ENCODE peak calls at places on chromosome 21, in eight cellular contexts. S is kidney, M is neural progenitor cell, V is tibial artery, B is mammary epithelial cell, F is AG04450, J is colonic mucosa, A is A549. Q is an unnamed sample.

GRCh38 chr21:42193131-42193671 is 25.7 kb upstream of the ABCG1 start:
- DNase-seq in A (no peak), B (peak; percentile 88), F (no peak), M (no peak), J (peak; percentile 17), S (no peak), V (no peak), Q (no peak)

GRCh38 chr21:33101300-33102005 is 31.5 kb downstream of the OLIG1 start:
- DNase-seq in M (peak; percentile 49), J (no peak), S (no peak), V (no peak), F (no peak), A (no peak), B (no peak), Q (no peak)

GRCh38 chr21:20040768-20041167 is 957.4 kb upstream of the NCAM2 start:
- DNase-seq in V (no peak), M (no peak), S (no peak), A (no peak), B (no peak), F (no peak), J (no peak), Q (no peak)

GRCh38 chr21:24895885-24896734 is 711.2 kb downstream of the MRPL39 start:
- DNase-seq in V (no peak), B (no peak), A (no peak), S (no peak), M (peak; percentile 27), J (no peak), F (no peak), Q (peak; percentile 5)

GRCh38 chr21:41605178-41605933 is 97.4 kb upstream of the TMPRSS2 start:
- DNase-seq in V (peak; percentile 18), F (no peak), A (no peak), M (peak; percentile 37), J (no peak), S (no peak), B (no peak), Q (no peak)

GRCh38 chr21:42424848-42425602 is 21.3 kb downstream of the UBASH3A start:
- DNase-seq in F (no peak), V (no peak), B (no peak), A (no peak), S (peak; percentile 50), M (no peak), J (no peak), Q (peak; percentile 96)

GRCh38 chr21:39348040-39348354 is 891 bp downstream of the HMGN1 start:
- DNase-seq in V (no peak), F (no peak), A (no peak), M (no peak), B (no peak), S (no peak), J (no peak), Q (no peak)

GRCh38 chr21:45898028-45898350 is 83.6 kb upstream of the COL6A1 start:
- DNase-seq in B (no peak), M (no peak), V (no peak), A (no peak), F (no peak), J (no peak), S (peak; percentile 57), Q (no peak)

GRCh38 chr21:46114963-46115362 is 17.1 kb downstream of the COL6A2 start:
- DNase-seq in V (peak; percentile 18), S (peak; percentile 58), A (no peak), F (no peak), M (no peak), J (no peak), B (no peak), Q (no peak)

GRCh38 chr21:42830456-42831455 is 48.6 kb downstream of the WDR4 start:
- DNase-seq in B (no peak), F (no peak), V (no peak), A (no peak), J (peak; percentile 20), M (no peak), S (peak; percentile 72), Q (peak; percentile 43)

GRCh38 chr21:32494946-32495703 is 82.6 kb downstream of the EVA1C start:
- DNase-seq in F (no peak), A (peak; percentile 36), S (peak; percentile 28), V (no peak), M (no peak), J (no peak), B (peak; percentile 68), Q (no peak)

GRCh38 chr21:44828362-44829056 is 10.6 kb upstream of the SUMO3 start:
- DNase-seq in J (no peak), V (no peak), B (no peak), A (no peak), F (no peak), M (no peak), S (no peak), Q (no peak)
- TF ChIP-seq CTCF in J (no peak), V (no peak), B (no peak), A (no peak), F (no peak), M (no peak), S (no peak), Q (no peak)

GRCh38 chr21:22885079-22885478 is 1886.9 kb downstream of the NCAM2 start:
- DNase-seq in S (no peak), A (no peak), F (no peak), J (no peak), B (no peak), M (peak; percentile 3), V (no peak), Q (no peak)

GRCh38 chr21:22885614-22886013 is 1887.4 kb downstream of the NCAM2 start:
- DNase-seq in M (no peak), F (no peak), S (no peak), B (no peak), J (no peak), V (no peak), A (no peak), Q (no peak)

GRCh38 chr21:22880573-22880972 is 1882.4 kb downstream of the NCAM2 start:
- DNase-seq in A (no peak), J (no peak), M (no peak), V (no peak), B (no peak), F (no peak), S (no peak), Q (no peak)

GRCh38 chr21:22881131-22881530 is 1882.9 kb downstream of the NCAM2 start:
- DNase-seq in J (no peak), F (no peak), B (no peak), M (no peak), V (no peak), A (no peak), S (no peak), Q (no peak)
- H3K27ac ChIP-seq in J (no peak overlapping the region), F (no peak overlapping the region), B (no peak overlapping the region), M (no peak overlapping the region), V (no peak overlapping the region), A (no peak overlapping the region), S (no peak overlapping the region), Q (no peak overlapping the region)

DNA sequence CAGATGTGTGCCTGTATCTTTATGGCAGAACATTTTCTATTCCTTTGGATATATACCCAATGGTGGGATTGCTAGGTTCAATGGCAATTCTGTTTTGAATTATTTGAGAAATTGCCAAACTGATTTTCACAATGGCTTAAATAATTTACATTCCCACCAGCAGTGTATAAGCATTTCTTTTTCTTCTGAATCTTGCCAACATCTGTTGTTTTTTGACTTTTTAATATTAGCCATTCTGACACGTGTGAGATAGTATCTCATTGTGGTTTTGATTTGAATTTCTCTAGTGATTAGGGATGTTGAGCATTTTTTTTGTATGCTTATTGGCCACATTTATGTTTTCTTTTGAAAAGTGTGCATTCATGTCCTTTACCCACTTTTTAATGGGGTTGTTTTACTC is 864.3 kb upstream of the ADAMTS5 start:
- DNase-seq in F (no peak), M (no peak), J (no peak), A (no peak), S (no peak), V (no peak), B (no peak), Q (no peak)
- TF ChIP-seq CTCF in F (no peak), M (no peak), J (no peak), A (no peak), S (no peak), V (no peak), B (no peak), Q (no peak)

GRCh38 chr21:36716836-36717235 is 17.9 kb downstream of the SIM2 start:
- DNase-seq in M (no peak), S (no peak), F (no peak), B (no peak), V (no peak), A (no peak), J (no peak), Q (no peak)

GRCh38 chr21:36710729-36711048 is 11.8 kb downstream of the SIM2 start:
- DNase-seq in F (no peak), M (peak; percentile 68), A (no peak), V (no peak), J (no peak), B (no peak), S (no peak), Q (peak; percentile 61)

GRCh38 chr21:36709868-36710728 is 11.2 kb downstream of the SIM2 start:
- DNase-seq in V (no peak), J (no peak), B (no peak), F (no peak), S (no peak), M (peak; percentile 59), A (no peak), Q (no peak)

GRCh38 chr21:36716387-36716786 is 17.5 kb downstream of the SIM2 start:
- DNase-seq in S (no peak), F (no peak), M (no peak), J (no peak), B (no peak), V (no peak), A (no peak), Q (no peak)

DNA sequence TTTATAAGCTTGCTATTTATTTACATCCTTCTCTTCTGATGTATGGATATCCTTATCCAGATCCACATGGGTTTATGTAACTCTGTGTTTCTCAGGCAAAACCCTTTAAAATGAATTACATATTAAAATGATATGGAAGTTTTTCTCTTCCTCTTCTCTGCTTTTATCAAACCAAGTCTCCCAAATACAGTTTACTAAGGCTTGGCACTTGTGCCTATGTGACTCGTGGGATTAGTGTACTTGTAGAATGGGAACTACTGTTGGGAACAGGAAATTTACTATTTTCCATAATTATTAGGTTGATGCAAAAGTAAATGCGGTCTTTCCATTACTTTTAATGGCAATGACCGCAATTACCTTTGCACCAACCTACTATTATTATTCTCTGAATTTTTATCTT is 14.8 kb downstream of the SIM2 start:
- DNase-seq in M (no peak), F (no peak), V (no peak), J (no peak), B (no peak), A (no peak), S (no peak), Q (peak; percentile 76)
- H3K27ac ChIP-seq in M (no peak overlapping the region), F (no peak overlapping the region), V (no peak overlapping the region), J (no peak overlapping the region), B (no peak overlapping the region), A (no peak overlapping the region), S (no peak overlapping the region), Q (peak overlapping the region; percentile 35)

GRCh38 chr21:34336245-34336644 is 27.6 kb upstream of the KCNE2 start:
- DNase-seq in J (no peak), A (no peak), S (no peak), F (no peak), B (no peak), V (no peak), M (no peak), Q (no peak)
- TF ChIP-seq CTCF in J (no peak), A (no peak), S (no peak), F (no peak), B (no peak), V (no peak), M (no peak), Q (no peak)

Q was measured in A673.